ENCODE peak calls at places on chromosomes 16 and 17, in ten cellular contexts. P is stimulated activated CD4-positive, alpha-beta T cell treated with anti-CD3 and anti-CD28 coated beads, Interleukin-12 subunit alpha, Interleukin-12 subunit beta, amount 100 ng/mL, for 4 hours; D is hypothalamus; J is HCEC 1CT; C is SK-N-SH; I is A549; M is left colon; F is RCC 7860; Y is Daoy; W is EL. T is an unnamed sample.

GRCh38 chr16:87047221-87048037 is 269.8 kb downstream of the C16orf95 start:
- DNase-seq in P (no peak), D (no peak), J (peak; percentile 3), C (no peak), I (no peak), M (no peak), F (no peak), Y (peak; percentile 26), W (no peak), T (no peak)

GRCh38 chr16:57413301-57413730 is 8.7 kb downstream of the CCL17 start:
- DNase-seq in P (no peak), D (no peak), J (no peak), C (no peak), I (no peak), M (no peak), F (no peak), Y (no peak), W (no peak), T (no peak)

GRCh38 chr17:18963126-18964017 is 11.4 kb downstream of the SLC5A10 start:
- DNase-seq in P (no peak), D (no peak), J (peak; percentile 22), C (no peak), I (no peak), M (peak; percentile 24), F (peak; percentile 58), Y (no peak), W (peak; percentile 40), T (peak; percentile 20)

GRCh38 chr17:35185849-35186248 is 8.3 kb downstream of the SLC35G3 start:
- DNase-seq in P (no peak), D (no peak), J (no peak), C (no peak), I (no peak), M (no peak), F (no peak), Y (no peak), W (no peak), T (no peak)

GRCh38 chr17:4090898-4091297 is 51.9 kb downstream of the ZZEF1 start:
- DNase-seq in P (no peak), D (no peak), J (no peak), C (no peak), I (no peak), M (no peak), F (no peak), Y (no peak), W (no peak), T (no peak)

GRCh38 chr17:58409432-58409831 is 7.9 kb downstream of the RNF43 start:
- DNase-seq in P (no peak), D (no peak), J (no peak), C (no peak), I (no peak), M (no peak), F (no peak), Y (no peak), W (no peak), T (no peak)

GRCh38 chr16:22937169-22937568 is 123.2 kb downstream of the HS3ST2 start:
- DNase-seq in P (no peak), D (no peak), J (no peak), C (no peak), I (no peak), M (no peak), F (no peak), Y (no peak), W (no peak), T (no peak)

GRCh38 chr16:11597268-11597690 is 10.6 kb upstream of the LITAF start:
- DNase-seq in P (no peak), D (no peak), J (no peak), C (no peak), I (no peak), M (no peak), F (peak; percentile 91), Y (no peak), W (peak; percentile 51), T (peak; percentile 55)

GRCh38 chr17:28503420-28503819 is 2.7 kb upstream of the FOXN1 start:
- DNase-seq in P (no peak), D (no peak), J (no peak), C (no peak), I (no peak), M (no peak), F (no peak), Y (no peak), W (no peak), T (no peak)